ENCODE peak calls at places on chromosomes 11 and 22, in nine cellular contexts. One of them, this sample, is unnamed.

GRCh38 chr11:94746721-94747120 is 21.4 kb upstream of the AMOTL1 start:
- DNase-seq in astrocyte of the spinal cord: no peak
- DNase-seq in activated effector memory CD4-positive, alpha-beta T cell treated with anti-CD3 and anti-CD28 coated beads, Interleukin-2, amount 50 U/mL, for 16 hours: no peak
- DNase-seq in cardiac muscle cell: no peak
- DNase-seq in stimulated activated CD4-positive, alpha-beta T cell treated with anti-CD3 and anti-CD28 coated beads, Interleukin-2, amount 100 ng/mL, for 48 hours: no peak
- DNase-seq in SK-N-SH: no peak
- DNase-seq in left lung: no peak
- DNase-seq in SK-N-DZ: no peak
- DNase-seq in neural crest cell: no peak
- DNase-seq in this sample: no peak

GRCh38 chr11:108302121-108302785 is 79.4 kb downstream of the ATM start:
- DNase-seq in astrocyte of the spinal cord: no peak
- DNase-seq in SK-N-DZ: no peak
- DNase-seq in activated effector memory CD4-positive, alpha-beta T cell treated with anti-CD3 and anti-CD28 coated beads, Interleukin-2, amount 50 U/mL, for 16 hours: no peak
- DNase-seq in SK-N-SH: no peak
- DNase-seq in stimulated activated CD4-positive, alpha-beta T cell treated with anti-CD3 and anti-CD28 coated beads, Interleukin-2, amount 100 ng/mL, for 48 hours: no peak
- DNase-seq in cardiac muscle cell: peak; percentile 52
- DNase-seq in left lung: no peak
- DNase-seq in neural crest cell: no peak
- DNase-seq in this sample: no peak

GRCh38 chr11:134823970-134824369 is 411.9 kb upstream of the B3GAT1 start:
- DNase-seq in cardiac muscle cell: no peak
- DNase-seq in neural crest cell: no peak
- DNase-seq in left lung: no peak
- DNase-seq in stimulated activated CD4-positive, alpha-beta T cell treated with anti-CD3 and anti-CD28 coated beads, Interleukin-2, amount 100 ng/mL, for 48 hours: no peak
- DNase-seq in astrocyte of the spinal cord: no peak
- DNase-seq in SK-N-SH: no peak
- DNase-seq in SK-N-DZ: no peak
- DNase-seq in activated effector memory CD4-positive, alpha-beta T cell treated with anti-CD3 and anti-CD28 coated beads, Interleukin-2, amount 50 U/mL, for 16 hours: no peak
- DNase-seq in this sample: no peak

GRCh38 chr11:67266424-67267187 is at the start of gene GRK2:
- DNase-seq in SK-N-SH: peak; percentile 88
- DNase-seq in activated effector memory CD4-positive, alpha-beta T cell treated with anti-CD3 and anti-CD28 coated beads, Interleukin-2, amount 50 U/mL, for 16 hours: peak; percentile 83
- DNase-seq in astrocyte of the spinal cord: no peak
- DNase-seq in SK-N-DZ: no peak
- DNase-seq in stimulated activated CD4-positive, alpha-beta T cell treated with anti-CD3 and anti-CD28 coated beads, Interleukin-2, amount 100 ng/mL, for 48 hours: no peak
- DNase-seq in neural crest cell: no peak
- DNase-seq in left lung: peak; percentile 42
- DNase-seq in cardiac muscle cell: peak; percentile 60
- DNase-seq in this sample: peak; percentile 82

GRCh38 chr11:124743050-124743449 is 3.3 kb downstream of the NRGN start:
- DNase-seq in stimulated activated CD4-positive, alpha-beta T cell treated with anti-CD3 and anti-CD28 coated beads, Interleukin-2, amount 100 ng/mL, for 48 hours: no peak
- DNase-seq in activated effector memory CD4-positive, alpha-beta T cell treated with anti-CD3 and anti-CD28 coated beads, Interleukin-2, amount 50 U/mL, for 16 hours: no peak
- DNase-seq in left lung: no peak
- DNase-seq in neural crest cell: no peak
- DNase-seq in astrocyte of the spinal cord: no peak
- DNase-seq in SK-N-DZ: no peak
- DNase-seq in cardiac muscle cell: no peak
- DNase-seq in SK-N-SH: no peak
- DNase-seq in this sample: no peak

GRCh38 chr11:103806130-103806900 is 230.1 kb upstream of the DDI1 start:
- DNase-seq in SK-N-SH: no peak
- DNase-seq in left lung: no peak
- DNase-seq in astrocyte of the spinal cord: peak; percentile 92
- DNase-seq in cardiac muscle cell: peak; percentile 87
- DNase-seq in neural crest cell: no peak
- DNase-seq in stimulated activated CD4-positive, alpha-beta T cell treated with anti-CD3 and anti-CD28 coated beads, Interleukin-2, amount 100 ng/mL, for 48 hours: no peak
- DNase-seq in SK-N-DZ: no peak
- DNase-seq in activated effector memory CD4-positive, alpha-beta T cell treated with anti-CD3 and anti-CD28 coated beads, Interleukin-2, amount 50 U/mL, for 16 hours: no peak
- DNase-seq in this sample: no peak

GRCh38 chr22:21816787-21817496 is 50.5 kb downstream of the MAPK1 start:
- DNase-seq in cardiac muscle cell: peak; percentile 95
- DNase-seq in left lung: no peak
- DNase-seq in activated effector memory CD4-positive, alpha-beta T cell treated with anti-CD3 and anti-CD28 coated beads, Interleukin-2, amount 50 U/mL, for 16 hours: no peak
- DNase-seq in SK-N-SH: peak; percentile 20
- DNase-seq in stimulated activated CD4-positive, alpha-beta T cell treated with anti-CD3 and anti-CD28 coated beads, Interleukin-2, amount 100 ng/mL, for 48 hours: no peak
- DNase-seq in astrocyte of the spinal cord: peak; percentile 93
- DNase-seq in neural crest cell: no peak
- DNase-seq in SK-N-DZ: no peak
- DNase-seq in this sample: no peak

GRCh38 chr22:24208012-24208749 is 26.9 kb downstream of the SUSD2 start:
- DNase-seq in neural crest cell: no peak
- DNase-seq in SK-N-DZ: no peak
- DNase-seq in SK-N-SH: peak; percentile 2
- DNase-seq in stimulated activated CD4-positive, alpha-beta T cell treated with anti-CD3 and anti-CD28 coated beads, Interleukin-2, amount 100 ng/mL, for 48 hours: no peak
- DNase-seq in left lung: peak; percentile 64
- DNase-seq in astrocyte of the spinal cord: peak; percentile 98
- DNase-seq in cardiac muscle cell: peak; percentile 98
- DNase-seq in activated effector memory CD4-positive, alpha-beta T cell treated with anti-CD3 and anti-CD28 coated beads, Interleukin-2, amount 50 U/mL, for 16 hours: no peak
- DNase-seq in this sample: no peak

GRCh38 chr11:46249103-46249942 is 28.1 kb upstream of the CREB3L1 start:
- DNase-seq in SK-N-SH: no peak
- DNase-seq in cardiac muscle cell: peak; percentile 83
- DNase-seq in neural crest cell: no peak
- DNase-seq in astrocyte of the spinal cord: peak; percentile 72
- DNase-seq in activated effector memory CD4-positive, alpha-beta T cell treated with anti-CD3 and anti-CD28 coated beads, Interleukin-2, amount 50 U/mL, for 16 hours: peak; percentile 21
- DNase-seq in left lung: no peak
- DNase-seq in SK-N-DZ: no peak
- DNase-seq in stimulated activated CD4-positive, alpha-beta T cell treated with anti-CD3 and anti-CD28 coated beads, Interleukin-2, amount 100 ng/mL, for 48 hours: no peak
- DNase-seq in this sample: no peak

GRCh38 chr11:103842795-103843194 is 193.6 kb upstream of the DDI1 start:
- DNase-seq in stimulated activated CD4-positive, alpha-beta T cell treated with anti-CD3 and anti-CD28 coated beads, Interleukin-2, amount 100 ng/mL, for 48 hours: no peak
- DNase-seq in left lung: no peak
- DNase-seq in astrocyte of the spinal cord: peak; percentile 75
- DNase-seq in neural crest cell: no peak
- DNase-seq in activated effector memory CD4-positive, alpha-beta T cell treated with anti-CD3 and anti-CD28 coated beads, Interleukin-2, amount 50 U/mL, for 16 hours: no peak
- DNase-seq in SK-N-DZ: peak; percentile 88
- DNase-seq in SK-N-SH: peak; percentile 49
- DNase-seq in cardiac muscle cell: peak; percentile 30
- DNase-seq in this sample: no peak

GRCh38 chr11:7416080-7416479 is 69.2 kb upstream of the OLFML1 start:
- DNase-seq in cardiac muscle cell: no peak
- DNase-seq in SK-N-DZ: no peak
- DNase-seq in astrocyte of the spinal cord: no peak
- DNase-seq in neural crest cell: no peak
- DNase-seq in stimulated activated CD4-positive, alpha-beta T cell treated with anti-CD3 and anti-CD28 coated beads, Interleukin-2, amount 100 ng/mL, for 48 hours: no peak
- DNase-seq in SK-N-SH: no peak
- DNase-seq in left lung: no peak
- DNase-seq in activated effector memory CD4-positive, alpha-beta T cell treated with anti-CD3 and anti-CD28 coated beads, Interleukin-2, amount 50 U/mL, for 16 hours: no peak
- DNase-seq in this sample: no peak

GRCh38 chr11:58502004-58502403 is 5.9 kb downstream of the OR5B21 start:
- DNase-seq in cardiac muscle cell: no peak
- DNase-seq in astrocyte of the spinal cord: no peak
- DNase-seq in activated effector memory CD4-positive, alpha-beta T cell treated with anti-CD3 and anti-CD28 coated beads, Interleukin-2, amount 50 U/mL, for 16 hours: no peak
- DNase-seq in left lung: no peak
- DNase-seq in neural crest cell: no peak
- DNase-seq in SK-N-DZ: no peak
- DNase-seq in SK-N-SH: no peak
- DNase-seq in stimulated activated CD4-positive, alpha-beta T cell treated with anti-CD3 and anti-CD28 coated beads, Interleukin-2, amount 100 ng/mL, for 48 hours: no peak
- DNase-seq in this sample: no peak

GRCh38 chr11:123561046-123561781 is 93.2 kb downstream of the SCN3B start:
- DNase-seq in neural crest cell: no peak
- DNase-seq in cardiac muscle cell: peak; percentile 56
- DNase-seq in activated effector memory CD4-positive, alpha-beta T cell treated with anti-CD3 and anti-CD28 coated beads, Interleukin-2, amount 50 U/mL, for 16 hours: no peak
- DNase-seq in SK-N-SH: peak; percentile 83
- DNase-seq in SK-N-DZ: peak; percentile 50
- DNase-seq in astrocyte of the spinal cord: peak; percentile 38
- DNase-seq in left lung: no peak
- DNase-seq in stimulated activated CD4-positive, alpha-beta T cell treated with anti-CD3 and anti-CD28 coated beads, Interleukin-2, amount 100 ng/mL, for 48 hours: no peak
- DNase-seq in this sample: peak; percentile 77

GRCh38 chr11:33533668-33534067 is 167.0 kb downstream of the C11orf91 start:
- DNase-seq in cardiac muscle cell: peak; percentile 72
- DNase-seq in SK-N-DZ: no peak
- DNase-seq in neural crest cell: no peak
- DNase-seq in left lung: no peak
- DNase-seq in activated effector memory CD4-positive, alpha-beta T cell treated with anti-CD3 and anti-CD28 coated beads, Interleukin-2, amount 50 U/mL, for 16 hours: no peak
- DNase-seq in stimulated activated CD4-positive, alpha-beta T cell treated with anti-CD3 and anti-CD28 coated beads, Interleukin-2, amount 100 ng/mL, for 48 hours: no peak
- DNase-seq in SK-N-SH: no peak
- DNase-seq in astrocyte of the spinal cord: peak; percentile 38
- DNase-seq in this sample: no peak

GRCh38 chr11:105357764-105358163 is 218.2 kb upstream of the CARD18 start:
- DNase-seq in astrocyte of the spinal cord: peak; percentile 30
- DNase-seq in cardiac muscle cell: peak; percentile 87
- DNase-seq in SK-N-SH: no peak
- DNase-seq in stimulated activated CD4-positive, alpha-beta T cell treated with anti-CD3 and anti-CD28 coated beads, Interleukin-2, amount 100 ng/mL, for 48 hours: no peak
- DNase-seq in activated effector memory CD4-positive, alpha-beta T cell treated with anti-CD3 and anti-CD28 coated beads, Interleukin-2, amount 50 U/mL, for 16 hours: no peak
- DNase-seq in left lung: no peak
- DNase-seq in SK-N-DZ: no peak
- DNase-seq in neural crest cell: no peak
- DNase-seq in this sample: no peak

GRCh38 chr11:95059031-95059430 is 7.7 kb upstream of the SRSF8 start:
- DNase-seq in left lung: no peak
- DNase-seq in SK-N-DZ: no peak
- DNase-seq in neural crest cell: no peak
- DNase-seq in stimulated activated CD4-positive, alpha-beta T cell treated with anti-CD3 and anti-CD28 coated beads, Interleukin-2, amount 100 ng/mL, for 48 hours: no peak
- DNase-seq in astrocyte of the spinal cord: no peak
- DNase-seq in activated effector memory CD4-positive, alpha-beta T cell treated with anti-CD3 and anti-CD28 coated beads, Interleukin-2, amount 50 U/mL, for 16 hours: no peak
- DNase-seq in cardiac muscle cell: no peak
- DNase-seq in SK-N-SH: no peak
- DNase-seq in this sample: no peak

GRCh38 chr11:12182650-12183511 is 72.5 kb downstream of the MICAL2 start:
- DNase-seq in left lung: peak; percentile 75
- DNase-seq in SK-N-DZ: no peak
- DNase-seq in neural crest cell: no peak
- DNase-seq in astrocyte of the spinal cord: peak; percentile 98
- DNase-seq in cardiac muscle cell: peak; percentile 98
- DNase-seq in SK-N-SH: no peak
- DNase-seq in stimulated activated CD4-positive, alpha-beta T cell treated with anti-CD3 and anti-CD28 coated beads, Interleukin-2, amount 100 ng/mL, for 48 hours: no peak
- DNase-seq in activated effector memory CD4-positive, alpha-beta T cell treated with anti-CD3 and anti-CD28 coated beads, Interleukin-2, amount 50 U/mL, for 16 hours: no peak
- DNase-seq in this sample: no peak

GRCh38 chr22:37675930-37676571 is 615 bp downstream of the LGALS1 start:
- DNase-seq in SK-N-DZ: no peak
- DNase-seq in SK-N-SH: peak; percentile 36
- DNase-seq in left lung: peak; percentile 68
- DNase-seq in astrocyte of the spinal cord: no peak
- DNase-seq in neural crest cell: no peak
- DNase-seq in stimulated activated CD4-positive, alpha-beta T cell treated with anti-CD3 and anti-CD28 coated beads, Interleukin-2, amount 100 ng/mL, for 48 hours: no peak
- DNase-seq in cardiac muscle cell: peak; percentile 45
- DNase-seq in activated effector memory CD4-positive, alpha-beta T cell treated with anti-CD3 and anti-CD28 coated beads, Interleukin-2, amount 50 U/mL, for 16 hours: peak; percentile 75
- DNase-seq in this sample: peak; percentile 59

GRCh38 chr11:67644472-67645418 is 5.2 kb upstream of the TBX10 start:
- DNase-seq in cardiac muscle cell: no peak
- DNase-seq in stimulated activated CD4-positive, alpha-beta T cell treated with anti-CD3 and anti-CD28 coated beads, Interleukin-2, amount 100 ng/mL, for 48 hours: no peak
- DNase-seq in activated effector memory CD4-positive, alpha-beta T cell treated with anti-CD3 and anti-CD28 coated beads, Interleukin-2, amount 50 U/mL, for 16 hours: no peak
- DNase-seq in left lung: peak; percentile 26
- DNase-seq in astrocyte of the spinal cord: no peak
- DNase-seq in SK-N-SH: no peak
- DNase-seq in neural crest cell: no peak
- DNase-seq in SK-N-DZ: no peak
- DNase-seq in this sample: peak; percentile 84

GRCh38 chr22:47102648-47103047 is 340.2 kb downstream of the TBC1D22A start:
- DNase-seq in left lung: no peak
- DNase-seq in activated effector memory CD4-positive, alpha-beta T cell treated with anti-CD3 and anti-CD28 coated beads, Interleukin-2, amount 50 U/mL, for 16 hours: no peak
- DNase-seq in SK-N-DZ: no peak
- DNase-seq in cardiac muscle cell: no peak
- DNase-seq in neural crest cell: no peak
- DNase-seq in stimulated activated CD4-positive, alpha-beta T cell treated with anti-CD3 and anti-CD28 coated beads, Interleukin-2, amount 100 ng/mL, for 48 hours: no peak
- DNase-seq in astrocyte of the spinal cord: no peak
- DNase-seq in SK-N-SH: no peak
- DNase-seq in this sample: peak; percentile 84

GRCh38 chr11:702731-703461 is 3.1 kb upstream of the EPS8L2 start:
- DNase-seq in SK-N-DZ: no peak
- DNase-seq in stimulated activated CD4-positive, alpha-beta T cell treated with anti-CD3 and anti-CD28 coated beads, Interleukin-2, amount 100 ng/mL, for 48 hours: no peak
- DNase-seq in activated effector memory CD4-positive, alpha-beta T cell treated with anti-CD3 and anti-CD28 coated beads, Interleukin-2, amount 50 U/mL, for 16 hours: no peak
- DNase-seq in SK-N-SH: no peak
- DNase-seq in cardiac muscle cell: no peak
- DNase-seq in neural crest cell: no peak
- DNase-seq in astrocyte of the spinal cord: no peak
- DNase-seq in left lung: peak; percentile 78
- DNase-seq in this sample: peak; percentile 47

GRCh38 chr22:23137905-23138520 is 3.8 kb downstream of the RSPH14 start:
- DNase-seq in astrocyte of the spinal cord: peak; percentile 13
- DNase-seq in SK-N-DZ: no peak
- DNase-seq in activated effector memory CD4-positive, alpha-beta T cell treated with anti-CD3 and anti-CD28 coated beads, Interleukin-2, amount 50 U/mL, for 16 hours: peak; percentile 64
- DNase-seq in neural crest cell: no peak
- DNase-seq in SK-N-SH: no peak
- DNase-seq in stimulated activated CD4-positive, alpha-beta T cell treated with anti-CD3 and anti-CD28 coated beads, Interleukin-2, amount 100 ng/mL, for 48 hours: no peak
- DNase-seq in cardiac muscle cell: peak; percentile 8
- DNase-seq in left lung: no peak
- DNase-seq in this sample: no peak

GRCh38 chr22:33330534-33330933 is 272.4 kb upstream of the SYN3 start:
- DNase-seq in stimulated activated CD4-positive, alpha-beta T cell treated with anti-CD3 and anti-CD28 coated beads, Interleukin-2, amount 100 ng/mL, for 48 hours: no peak
- DNase-seq in SK-N-DZ: no peak
- DNase-seq in left lung: no peak
- DNase-seq in activated effector memory CD4-positive, alpha-beta T cell treated with anti-CD3 and anti-CD28 coated beads, Interleukin-2, amount 50 U/mL, for 16 hours: no peak
- DNase-seq in astrocyte of the spinal cord: no peak
- DNase-seq in neural crest cell: no peak
- DNase-seq in SK-N-SH: no peak
- DNase-seq in cardiac muscle cell: no peak
- DNase-seq in this sample: no peak

GRCh38 chr11:201936-202335 is 5.3 kb downstream of the BET1L start:
- DNase-seq in SK-N-DZ: no peak
- DNase-seq in SK-N-SH: no peak
- DNase-seq in astrocyte of the spinal cord: no peak
- DNase-seq in stimulated activated CD4-positive, alpha-beta T cell treated with anti-CD3 and anti-CD28 coated beads, Interleukin-2, amount 100 ng/mL, for 48 hours: no peak
- DNase-seq in cardiac muscle cell: peak; percentile 27
- DNase-seq in activated effector memory CD4-positive, alpha-beta T cell treated with anti-CD3 and anti-CD28 coated beads, Interleukin-2, amount 50 U/mL, for 16 hours: no peak
- DNase-seq in left lung: peak; percentile 14
- DNase-seq in neural crest cell: no peak
- DNase-seq in this sample: no peak

GRCh38 chr22:35480143-35480542 is 60.5 kb upstream of the RASD2 start:
- DNase-seq in activated effector memory CD4-positive, alpha-beta T cell treated with anti-CD3 and anti-CD28 coated beads, Interleukin-2, amount 50 U/mL, for 16 hours: no peak
- DNase-seq in SK-N-DZ: no peak
- DNase-seq in stimulated activated CD4-positive, alpha-beta T cell treated with anti-CD3 and anti-CD28 coated beads, Interleukin-2, amount 100 ng/mL, for 48 hours: no peak
- DNase-seq in neural crest cell: no peak
- DNase-seq in astrocyte of the spinal cord: peak; percentile 63
- DNase-seq in left lung: no peak
- DNase-seq in cardiac muscle cell: peak; percentile 26
- DNase-seq in SK-N-SH: no peak
- DNase-seq in this sample: no peak

GRCh38 chr11:114196994-114197702 is 99.1 kb upstream of the NNMT start:
- DNase-seq in SK-N-DZ: no peak
- DNase-seq in stimulated activated CD4-positive, alpha-beta T cell treated with anti-CD3 and anti-CD28 coated beads, Interleukin-2, amount 100 ng/mL, for 48 hours: no peak
- DNase-seq in activated effector memory CD4-positive, alpha-beta T cell treated with anti-CD3 and anti-CD28 coated beads, Interleukin-2, amount 50 U/mL, for 16 hours: no peak
- DNase-seq in left lung: no peak
- DNase-seq in cardiac muscle cell: no peak
- DNase-seq in astrocyte of the spinal cord: no peak
- DNase-seq in SK-N-SH: no peak
- DNase-seq in neural crest cell: no peak
- DNase-seq in this sample: no peak

GRCh38 chr22:19258371-19258770 is 33.1 kb downstream of the CLTCL1 start:
- DNase-seq in stimulated activated CD4-positive, alpha-beta T cell treated with anti-CD3 and anti-CD28 coated beads, Interleukin-2, amount 100 ng/mL, for 48 hours: no peak
- DNase-seq in neural crest cell: no peak
- DNase-seq in activated effector memory CD4-positive, alpha-beta T cell treated with anti-CD3 and anti-CD28 coated beads, Interleukin-2, amount 50 U/mL, for 16 hours: no peak
- DNase-seq in cardiac muscle cell: no peak
- DNase-seq in SK-N-SH: no peak
- DNase-seq in SK-N-DZ: no peak
- DNase-seq in astrocyte of the spinal cord: no peak
- DNase-seq in left lung: no peak
- DNase-seq in this sample: no peak

GRCh38 chr11:33735426-33736147 is 636 bp downstream of the CD59 start:
- DNase-seq in SK-N-DZ: peak; percentile 44
- DNase-seq in neural crest cell: no peak
- DNase-seq in left lung: no peak
- DNase-seq in astrocyte of the spinal cord: peak; percentile 33
- DNase-seq in activated effector memory CD4-positive, alpha-beta T cell treated with anti-CD3 and anti-CD28 coated beads, Interleukin-2, amount 50 U/mL, for 16 hours: peak; percentile 81
- DNase-seq in stimulated activated CD4-positive, alpha-beta T cell treated with anti-CD3 and anti-CD28 coated beads, Interleukin-2, amount 100 ng/mL, for 48 hours: no peak
- DNase-seq in cardiac muscle cell: peak; percentile 39
- DNase-seq in SK-N-SH: peak; percentile 66
- DNase-seq in this sample: no peak

GRCh38 chr11:32034149-32034548 is 56.7 kb upstream of the RCN1 start:
- DNase-seq in SK-N-SH: no peak
- DNase-seq in SK-N-DZ: no peak
- DNase-seq in left lung: no peak
- DNase-seq in activated effector memory CD4-positive, alpha-beta T cell treated with anti-CD3 and anti-CD28 coated beads, Interleukin-2, amount 50 U/mL, for 16 hours: no peak
- DNase-seq in neural crest cell: no peak
- DNase-seq in cardiac muscle cell: peak; percentile 96
- DNase-seq in stimulated activated CD4-positive, alpha-beta T cell treated with anti-CD3 and anti-CD28 coated beads, Interleukin-2, amount 100 ng/mL, for 48 hours: no peak
- DNase-seq in astrocyte of the spinal cord: peak; percentile 92
- DNase-seq in this sample: no peak